ENCODE peak calls at places on chromosome 9, in six cellular contexts. S, A, E, X, V and G are unnamed samples.

GRCh38 chr9:31103836-31104235 is 1280.6 kb upstream of the ACO1 start:
- DNase-seq in S (no peak), V (no peak), A (no peak), E (no peak), X (no peak), G (no peak)

GRCh38 chr9:111356567-111357244 is 26.7 kb upstream of the OR2K2 start:
- DNase-seq in S (no peak), X (no peak), A (no peak), V (peak; percentile 15), E (no peak), G (no peak)

GRCh38 chr9:37675661-37676060 is 24.9 kb downstream of the FRMPD1 start:
- DNase-seq in S (no peak), E (peak; percentile 72), V (no peak), A (no peak), X (no peak), G (no peak)

GRCh38 chr9:82284758-82285157 is 296.2 kb downstream of the SPATA31D1 start:
- DNase-seq in A (no peak), V (no peak), S (no peak), X (no peak), E (no peak), G (no peak)

GRCh38 chr9:107467416-107467815 is 22.2 kb downstream of the KLF4 start:
- DNase-seq in A (no peak), S (no peak), E (no peak), X (no peak), V (no peak), G (no peak)

GRCh38 chr9:78692871-78693270 is 395.9 kb downstream of the PSAT1 start:
- DNase-seq in V (no peak), S (no peak), A (no peak), E (no peak), X (no peak), G (no peak)

GRCh38 chr9:135471751-135472640 is 7.6 kb upstream of the PPP1R26 start:
- DNase-seq in E (no peak), S (no peak), X (no peak), A (no peak), V (peak; percentile 60), G (no peak)

GRCh38 chr9:74760031-74760700 is 127.6 kb downstream of the TRPM6 start:
- DNase-seq in V (no peak), A (no peak), E (no peak), S (no peak), X (no peak), G (no peak)

GRCh38 chr9:91727972-91728371 is 222.1 kb downstream of the ROR2 start:
- DNase-seq in S (no peak), X (no peak), A (no peak), E (no peak), V (no peak), G (no peak)

GRCh38 chr9:32899181-32899580 is 102.2 kb downstream of the APTX start:
- DNase-seq in V (no peak), A (no peak), E (no peak), X (no peak), S (no peak), G (no peak)

GRCh38 chr9:126287467-126287866 is 39.2 kb upstream of the MVB12B start:
- DNase-seq in X (no peak), E (no peak), S (no peak), V (no peak), A (no peak), G (no peak)

GRCh38 chr9:129962376-129962765 is 80.6 kb downstream of the FNBP1 start:
- DNase-seq in X (no peak), S (no peak), E (no peak), V (no peak), A (no peak), G (no peak)

GRCh38 chr9:121313458-121314152 is 45.6 kb downstream of the GSN start:
- DNase-seq in S (peak; percentile 27), A (no peak), E (no peak), V (no peak), X (no peak), G (no peak)

GRCh38 chr9:133762488-133763271 is 24.5 kb upstream of the SARDH start:
- DNase-seq in V (peak; percentile 55), S (no peak), E (no peak), X (no peak), A (no peak), G (no peak)

GRCh38 chr9:111805841-111806241 is 11.1 kb upstream of the SHOC1 start:
- DNase-seq in S (no peak), E (no peak), A (no peak), X (no peak), V (no peak), G (no peak)